ENCODE peak calls at places on chromosomes 2 and 18, in ten cellular contexts. U is activated T-helper 1 cell treated with anti-CD3 and anti-CD28 coated beads, Interleukin-12 subunit alpha, Interleukin-12 subunit beta, Interleukin-2, Interleukin-4 antibody, amounts not matched to agents 30 ng/mL and 10 ng/mL and 1 ng/mL, durations not matched to agents 14 hours and 24 hours and 36 hours; J is anterior cingulate cortex; W is HT-29; H is activated T-cell treated with anti-CD3 and anti-CD28 coated beads, Interleukin-2, amount 50 U/mL, for 1 hour; S is T-helper 2 cell; A is brain microvascular endothelial cell; P is NCI-H1092 treated with DMSO at 0.1 percent for 48 hours; Z is activated naive CD4-positive, alpha-beta T cell treated with anti-CD3 and anti-CD28 coated beads for 36 hours; Y is iris pigment epithelial cell. E is an unnamed sample.

GRCh38 chr2:172398444-172398843 is 28.9 kb upstream of the ITGA6 start:
- DNase-seq in U (no peak), J (no peak), W (peak), H (no peak), S (no peak), A (no peak), P (no peak), Z (no peak), Y (no peak), E (no peak)

GRCh38 chr2:10241641-10242430 is 60.9 kb upstream of the HPCAL1 start:
- DNase-seq in U (no peak), J (no peak), W (no peak), H (no peak), S (no peak), A (no peak), P (no peak), Z (no peak), Y (no peak), E (no peak)

GRCh38 chr18:45997689-45998088 is 30.6 kb upstream of the EPG5 start:
- DNase-seq in U (peak), J (no peak), W (no peak), H (peak), S (no peak), A (no peak), P (no peak), Z (peak), Y (no peak), E (no peak)

GRCh38 chr2:26245231-26245732 is 543 bp downstream of the HADHB start:
- DNase-seq in U (peak), J (no peak), W (peak), H (no peak), S (peak), A (peak), P (no peak), Z (peak), Y (peak), E (peak)

GRCh38 chr18:10061566-10061965 is 147.8 kb downstream of the VAPA start:
- DNase-seq in U (no peak), J (no peak), W (no peak), H (no peak), S (no peak), A (no peak), P (no peak), Z (no peak), Y (no peak), E (no peak)

GRCh38 chr2:86335865-86336321 is 1.5 kb downstream of the REEP1 start:
- DNase-seq in U (no peak), J (no peak), W (no peak), H (no peak), S (no peak), A (no peak), P (no peak), Z (no peak), Y (no peak), E (no peak)

GRCh38 chr2:73300926-73301325 is 7.6 kb upstream of the EGR4 start:
- DNase-seq in U (no peak), J (no peak), W (no peak), H (no peak), S (no peak), A (no peak), P (no peak), Z (no peak), Y (no peak), E (no peak)

GRCh38 chr2:49240608-49241007 is 86.3 kb upstream of the FSHR start:
- DNase-seq in U (no peak), J (no peak), W (peak), H (no peak), S (no peak), A (no peak), P (no peak), Z (no peak), Y (peak), E (no peak)

GRCh38 chr2:176419591-176420071 is 150.4 kb downstream of the MTX2 start:
- DNase-seq in U (no peak), J (no peak), W (no peak), H (no peak), S (no peak), A (peak), P (no peak), Z (no peak), Y (peak), E (peak)